ENCODE peak calls at places on chromosomes 13 and 19, in five cellular contexts. L, S, T, Y and Q are unnamed samples.
A peak's percentile ranks its signal among the peaks of the same experiment; 100 is the strongest.

GRCh38 chr19:10305139-10305806 is 4.3 kb downstream of the ZGLP1 start:
- DNase-seq in S (no peak), L (no peak), T (no peak), Y (no peak), Q (peak; percentile 100)

GRCh38 chr19:43638214-43638990 is 1.2 kb downstream of the CADM4 start:
- DNase-seq in L (no peak), S (no peak), T (no peak), Y (no peak), Q (no peak)

GRCh38 chr13:91302070-91302469 is 45.4 kb upstream of the MIR17HG start:
- DNase-seq in S (no peak), T (no peak), L (no peak), Y (no peak), Q (no peak)

GRCh38 chr13:74825170-74825948 is 656.6 kb downstream of the TBC1D4 start:
- DNase-seq in L (no peak), T (no peak), S (no peak), Y (peak; percentile 60), Q (peak; percentile 20)

GRCh38 chr13:114109646-114110045 is 22.8 kb downstream of the RASA3 start:
- DNase-seq in S (no peak), T (no peak), L (peak; percentile 33), Y (no peak), Q (no peak)

GRCh38 chr19:32022044-32022945 is 323.1 kb upstream of the ZNF507 start:
- DNase-seq in S (no peak), Y (no peak), T (no peak), L (no peak), Q (no peak)

GRCh38 chr13:37648604-37649003 is 50.0 kb upstream of the POSTN start:
- DNase-seq in S (peak; percentile 62), Y (peak; percentile 88), T (no peak), L (no peak), Q (no peak)

GRCh38 chr19:44609219-44609618 is 4.1 kb upstream of the IGSF23 start:
- DNase-seq in L (no peak), S (no peak), Y (no peak), T (no peak), Q (no peak)

GRCh38 chr13:101383595-101383994 is 32.7 kb downstream of the NALCN start:
- DNase-seq in S (no peak), T (no peak), L (no peak), Y (no peak), Q (no peak)

GRCh38 chr19:18776736-18777135 is 14.4 kb downstream of the COMP start:
- DNase-seq in L (no peak), Y (no peak), S (no peak), T (no peak), Q (no peak)

GRCh38 chr19:4759388-4760284 is 31.9 kb upstream of the FEM1A start:
- DNase-seq in Y (peak; percentile 21), S (peak; percentile 44), T (peak; percentile 96), L (peak; percentile 93), Q (peak; percentile 86)

GRCh38 chr19:14985133-14985532 is 5.5 kb upstream of the SLC1A6 start:
- DNase-seq in S (no peak), T (no peak), L (no peak), Y (no peak), Q (peak; percentile 42)